ENCODE peak calls at places on chromosome 1, in five cellular contexts. One of them, this sample, is unnamed.

GRCh38 chr1:245800901-245801605 is 646.3 kb downstream of the KIF26B start:
- DNase-seq in fibroblast of lung: peak; percentile 54
- DNase-seq in transverse colon: no peak
- DNase-seq in endothelial cell: no peak
- DNase-seq in brain microvascular endothelial cell: no peak
- DNase-seq in this sample: no peak

GRCh38 chr1:184060316-184060715 is 8.8 kb downstream of the TSEN15 start:
- DNase-seq in fibroblast of lung: peak; percentile 57
- DNase-seq in transverse colon: no peak
- DNase-seq in endothelial cell: no peak
- DNase-seq in brain microvascular endothelial cell: peak; percentile 28
- DNase-seq in this sample: no peak

GRCh38 chr1:151981178-151981525 is 12.5 kb downstream of the S100A10 start:
- DNase-seq in fibroblast of lung: peak; percentile 65
- DNase-seq in transverse colon: no peak
- DNase-seq in endothelial cell: no peak
- DNase-seq in brain microvascular endothelial cell: no peak
- DNase-seq in this sample: no peak

GRCh38 chr1:193479187-193479586 is 292.8 kb upstream of the B3GALT2 start:
- DNase-seq in fibroblast of lung: no peak
- DNase-seq in transverse colon: peak; percentile 60
- DNase-seq in endothelial cell: no peak
- DNase-seq in brain microvascular endothelial cell: no peak
- DNase-seq in this sample: no peak

GRCh38 chr1:185483647-185484450 is 166.8 kb upstream of the IVNS1ABP start:
- DNase-seq in fibroblast of lung: peak; percentile 90
- DNase-seq in transverse colon: no peak
- DNase-seq in endothelial cell: no peak
- DNase-seq in brain microvascular endothelial cell: peak; percentile 83
- DNase-seq in this sample: peak; percentile 41

GRCh38 chr1:18540136-18540765 is 59.5 kb downstream of the KLHDC7A start:
- DNase-seq in fibroblast of lung: no peak
- DNase-seq in transverse colon: no peak
- DNase-seq in endothelial cell: no peak
- DNase-seq in brain microvascular endothelial cell: no peak
- DNase-seq in this sample: no peak

GRCh38 chr1:53371121-53371666 is 43.3 kb upstream of the LRP8 start:
- DNase-seq in fibroblast of lung: no peak
- DNase-seq in transverse colon: no peak
- DNase-seq in endothelial cell: no peak
- DNase-seq in brain microvascular endothelial cell: no peak
- DNase-seq in this sample: peak; percentile 7

GRCh38 chr1:49125746-49126145 is 349.1 kb upstream of the BEND5 start:
- DNase-seq in fibroblast of lung: no peak
- DNase-seq in transverse colon: no peak
- DNase-seq in endothelial cell: no peak
- DNase-seq in brain microvascular endothelial cell: no peak
- DNase-seq in this sample: no peak

GRCh38 chr1:201457508-201457960 is 11.5 kb downstream of the PHLDA3 start:
- DNase-seq in fibroblast of lung: peak; percentile 64
- DNase-seq in transverse colon: no peak
- DNase-seq in endothelial cell: no peak
- DNase-seq in brain microvascular endothelial cell: no peak
- DNase-seq in this sample: no peak

GRCh38 chr1:230772457-230773395 is 25.5 kb downstream of the CAPN9 start:
- DNase-seq in fibroblast of lung: peak; percentile 51
- DNase-seq in transverse colon: no peak
- DNase-seq in endothelial cell: no peak
- DNase-seq in brain microvascular endothelial cell: peak; percentile 59
- DNase-seq in this sample: no peak